ENCODE peak calls at places on chromosome 4, in nine cellular contexts. E, F, J, W, X, I, S, K and G are unnamed samples.

GRCh38 chr4:25928956-25929336 is 14.9 kb downstream of the SMIM20 start:
- DNase-seq in E (no peak), X (no peak), K (no peak), F (no peak), W (peak), I (no peak), S (no peak), J (no peak), G (no peak)

GRCh38 chr4:130486186-130486585 is 1390.2 kb downstream of the C4orf33 start:
- DNase-seq in W (no peak), I (no peak), X (no peak), S (no peak), K (no peak), E (no peak), J (no peak), F (no peak), G (no peak)

GRCh38 chr4:84879651-84880200 is 86.8 kb downstream of the WDFY3 start:
- DNase-seq in K (no peak), J (no peak), I (no peak), F (no peak), W (peak), S (no peak), X (no peak), E (no peak), G (no peak)

GRCh38 chr4:107901213-107901934 is 30.0 kb upstream of the CYP2U1 start:
- DNase-seq in S (no peak), W (no peak), J (no peak), X (no peak), F (no peak), I (no peak), E (no peak), K (no peak), G (no peak)

GRCh38 chr4:108107729-108108382 is 60.9 kb downstream of the LEF1 start:
- DNase-seq in X (peak), E (no peak), S (no peak), W (no peak), K (no peak), J (no peak), I (no peak), F (no peak), G (no peak)

GRCh38 chr4:153152453-153153338 is 51.5 kb upstream of the TRIM2 start:
- DNase-seq in E (peak), W (peak), X (peak), I (peak), F (peak), K (peak), S (no peak), J (peak), G (peak)

GRCh38 chr4:16113741-16114140 is 29.9 kb upstream of the PROM1 start:
- DNase-seq in I (no peak), W (no peak), J (no peak), X (no peak), F (peak), K (no peak), E (no peak), S (no peak), G (no peak)

GRCh38 chr4:94409947-94410346 is 41.8 kb upstream of the PDLIM5 start:
- DNase-seq in F (no peak), K (no peak), J (no peak), X (no peak), W (no peak), E (no peak), I (no peak), S (no peak), G (no peak)

GRCh38 chr4:10278071-10278470 is 161.5 kb upstream of the WDR1 start:
- DNase-seq in X (no peak), J (no peak), F (no peak), W (no peak), K (no peak), I (no peak), E (no peak), S (no peak), G (no peak)

GRCh38 chr4:116520886-116521285 is 564.5 kb downstream of the TRAM1L1 start:
- DNase-seq in J (no peak), X (no peak), F (no peak), I (no peak), S (no peak), K (no peak), E (no peak), W (no peak), G (no peak)

GRCh38 chr4:71974681-71975080 is 57.1 kb upstream of the NPFFR2 start:
- DNase-seq in F (no peak), J (no peak), K (no peak), X (no peak), W (peak), I (no peak), E (no peak), S (no peak), G (no peak)

GRCh38 chr4:2794707-2795557 is 2.0 kb downstream of the SH3BP2 start:
- DNase-seq in S (peak), I (peak), W (peak), X (no peak), F (peak), J (peak), K (no peak), E (no peak), G (no peak)

GRCh38 chr4:123826896-123827295 is 430.3 kb downstream of the SPRY1 start:
- DNase-seq in S (no peak), I (no peak), W (no peak), J (no peak), F (no peak), X (no peak), K (no peak), E (no peak), G (no peak)

GRCh38 chr4:28481565-28481964 is 1620.9 kb downstream of the STIM2 start:
- DNase-seq in S (no peak), K (no peak), W (no peak), J (no peak), I (no peak), E (no peak), F (no peak), X (no peak), G (no peak)

GRCh38 chr4:85147481-85148076 is 181.1 kb upstream of the WDFY3 start:
- DNase-seq in W (peak), F (peak), E (peak), K (peak), X (no peak), S (peak), J (peak), I (peak), G (peak)

GRCh38 chr4:86855572-86855971 is 6.4 kb upstream of the SLC10A6 start:
- DNase-seq in W (peak), J (no peak), I (peak), E (no peak), X (no peak), K (no peak), S (peak), F (no peak), G (no peak)

GRCh38 chr4:105923507-105924238 is 28.4 kb downstream of the NPNT start:
- DNase-seq in F (no peak), K (no peak), E (no peak), X (no peak), W (no peak), S (no peak), J (peak), I (no peak), G (no peak)